ENCODE peak calls at places on chromosomes 13 and 19, in six cellular contexts. N is stimulated activated CD8-positive, alpha-beta memory T cell treated with anti-CD3 and anti-CD28 coated beads, Interleukin-12 subunit alpha, Interleukin-12 subunit beta, amount 100 ng/mL, for 1 hour; L is activated CD4-positive, alpha-beta T cell treated with anti-CD3 and anti-CD28 coated beads, Interleukin-2, amount 50 U/mL, for 1 hour; Q is A172; S is GM23248; V is NCI-H345. Z is an unnamed sample.

GRCh38 chr19:16235811-16236710 is 38.4 kb downstream of the AP1M1 start:
- DNase-seq in N (no peak), L (no peak), Q (no peak), S (no peak), V (no peak), Z (no peak)

GRCh38 chr19:53849237-53849676 is 18.4 kb upstream of the MYADM start:
- DNase-seq in N (no peak), L (no peak), Q (peak), S (peak), V (no peak), Z (peak)

GRCh38 chr13:24606486-24607170 is 73.6 kb upstream of the ATP12A start:
- DNase-seq in N (no peak), L (no peak), Q (no peak), S (no peak), V (no peak), Z (no peak)

GRCh38 chr13:32905063-32905863 is 111.0 kb upstream of the KL start:
- DNase-seq in N (no peak), L (no peak), Q (peak), S (peak), V (peak), Z (no peak)

GRCh38 chr13:61413572-61413971 is 2.1 kb downstream of the PCDH20 start:
- DNase-seq in N (no peak), L (no peak), Q (no peak), S (no peak), V (no peak), Z (no peak)

GRCh38 chr19:18468517-18468916 is 30.6 kb upstream of the ISYNA1 start:
- DNase-seq in N (no peak), L (no peak), Q (peak), S (peak), V (no peak), Z (peak)

GRCh38 chr13:74325106-74325505 is 190.9 kb upstream of the KLF12 start:
- DNase-seq in N (no peak), L (no peak), Q (peak), S (peak), V (peak), Z (no peak)

GRCh38 chr19:1067341-1068103 is 555 bp downstream of the ARHGAP45 start:
- DNase-seq in N (no peak), L (peak), Q (no peak), S (no peak), V (no peak), Z (no peak)

GRCh38 chr19:2239771-2240770 is 3.4 kb downstream of the SF3A2 start:
- DNase-seq in N (no peak), L (no peak), Q (peak), S (peak), V (no peak), Z (no peak)

GRCh38 chr13:68190826-68191225 is 960.7 kb upstream of the PCDH9 start:
- DNase-seq in N (no peak), L (no peak), Q (peak), S (no peak), V (no peak), Z (peak)

GRCh38 chr13:99390601-99391000 is 83.4 kb upstream of the GPR183 start:
- DNase-seq in N (no peak), L (no peak), Q (no peak), S (no peak), V (no peak), Z (no peak)

GRCh38 chr19:5466814-5467291 is 11.6 kb downstream of the ZNRF4 start:
- DNase-seq in N (no peak), L (no peak), Q (no peak), S (no peak), V (peak), Z (no peak)

Z was measured in H54.